ENCODE peak calls at places on chromosomes 13 and 19, in nine cellular contexts. K is stimulated activated CD4-positive, alpha-beta T cell treated with anti-CD3 and anti-CD28 coated beads, Interleukin-15, amount 100 ng/mL, for 1 hour; P is activated effector memory CD4-positive, alpha-beta T cell treated with Interleukin-2 at 50 U/mL for 16 hours; S is KG1; O is GDM1; G is nucleus accumbens; M is aorta; H is GM23248; Z is hepatic stellate cell. D is an unnamed sample.

GRCh38 chr19:1908364-1908678 is 3.1 kb downstream of the ADAT3 start:
- DNase-seq in K (no peak), P (no peak), S (no peak), O (no peak), G (no peak), M (no peak), H (no peak), Z (no peak), D (no peak)

GRCh38 chr13:95530178-95530577 is 22.3 kb upstream of the CLDN10 start:
- DNase-seq in K (no peak), P (no peak), S (no peak), O (peak), G (no peak), M (peak), H (no peak), Z (no peak), D (no peak)

GRCh38 chr13:68304287-68304893 is 1074.3 kb upstream of the PCDH9 start:
- DNase-seq in K (no peak), P (no peak), S (peak), O (no peak), G (no peak), M (no peak), H (peak), Z (peak), D (no peak)

GRCh38 chr19:54502518-54503048 is at the start of gene LAIR2:
- DNase-seq in K (no peak), P (no peak), S (no peak), O (no peak), G (no peak), M (no peak), H (no peak), Z (no peak), D (no peak)

GRCh38 chr13:49259586-49259985 is 11.9 kb downstream of the CDADC1 start:
- DNase-seq in K (no peak), P (no peak), S (no peak), O (no peak), G (no peak), M (no peak), H (no peak), Z (no peak), D (no peak)

GRCh38 chr19:58558066-58558622 is at the start of gene UBE2M:
- DNase-seq in K (no peak), P (peak), S (no peak), O (no peak), G (no peak), M (peak), H (peak), Z (no peak), D (no peak)

GRCh38 chr19:14428882-14429416 is 4.2 kb upstream of the PKN1 start:
- DNase-seq in K (no peak), P (no peak), S (no peak), O (no peak), G (no peak), M (no peak), H (no peak), Z (no peak), D (no peak)

GRCh38 chr19:4748589-4748988 is 24.9 kb upstream of the DPP9 start:
- DNase-seq in K (no peak), P (no peak), S (no peak), O (no peak), G (peak), M (no peak), H (no peak), Z (no peak), D (no peak)

GRCh38 chr19:41872775-41873647 is 4.1 kb upstream of the CD79A start:
- DNase-seq in K (peak), P (peak), S (peak), O (peak), G (no peak), M (peak), H (peak), Z (peak), D (no peak)

GRCh38 chr13:49731766-49732165 is 40.5 kb upstream of the EBPL start:
- DNase-seq in K (no peak), P (no peak), S (no peak), O (no peak), G (no peak), M (no peak), H (peak), Z (peak), D (no peak)

GRCh38 chr19:11964858-11965645 is at the start of gene ZNF763:
- DNase-seq in K (peak), P (peak), S (peak), O (peak), G (peak), M (peak), H (peak), Z (peak), D (peak)

GRCh38 chr19:17041994-17042393 is 15.4 kb upstream of the CPAMD8 start:
- DNase-seq in K (no peak), P (no peak), S (no peak), O (no peak), G (no peak), M (no peak), H (no peak), Z (no peak), D (no peak)

GRCh38 chr19:33267706-33268105 is 34.6 kb downstream of the CEBPA start:
- DNase-seq in K (no peak), P (no peak), S (no peak), O (no peak), G (no peak), M (peak), H (no peak), Z (no peak), D (no peak)

GRCh38 chr19:6352381-6353165 is 8.8 kb upstream of the CLPP start:
- DNase-seq in K (no peak), P (no peak), S (no peak), O (no peak), G (no peak), M (no peak), H (no peak), Z (no peak), D (no peak)

GRCh38 chr19:22627526-22627925 is 6.6 kb upstream of the ZNF492 start:
- DNase-seq in K (no peak), P (no peak), S (no peak), O (no peak), G (no peak), M (no peak), H (no peak), Z (no peak), D (no peak)

GRCh38 chr19:31350693-31351211 is 1.5 kb upstream of the TSHZ3 start:
- DNase-seq in K (no peak), P (no peak), S (no peak), O (no peak), G (no peak), M (peak), H (peak), Z (peak), D (no peak)

GRCh38 chr13:24083141-24083540 is 77.4 kb upstream of the SPATA13 start:
- DNase-seq in K (no peak), P (no peak), S (no peak), O (no peak), G (no peak), M (no peak), H (no peak), Z (no peak), D (no peak)

GRCh38 chr13:113573065-113573464 is 11.5 kb upstream of the TFDP1 start:
- DNase-seq in K (no peak), P (no peak), S (no peak), O (no peak), G (no peak), M (no peak), H (no peak), Z (no peak), D (no peak)

GRCh38 chr13:105363747-105364177 is 1171.7 kb downstream of the EFNB2 start:
- DNase-seq in K (no peak), P (no peak), S (peak), O (no peak), G (no peak), M (no peak), H (no peak), Z (no peak), D (no peak)

GRCh38 chr13:45511310-45512147 is 46.8 kb downstream of the COG3 start:
- DNase-seq in K (no peak), P (no peak), S (peak), O (peak), G (no peak), M (no peak), H (peak), Z (peak), D (no peak)

GRCh38 chr19:39137131-39137530 is 11.5 kb downstream of the PAK4 start:
- DNase-seq in K (no peak), P (no peak), S (no peak), O (no peak), G (no peak), M (no peak), H (no peak), Z (no peak), D (no peak)

D was measured in stimulated activated CD8-positive, alpha-beta memory T cell treated with anti-CD3 and anti-CD28 coated beads, Interleukin-4, amount 100 ng/mL, for 4 hours.